ENCODE peak calls at places on chromosomes 11 and 22, in five cellular contexts. One of them, this sample, is unnamed.

GRCh38 chr11:116693206-116694016 is 79.4 kb downstream of the BUD13 start:
- DNase-seq in ovary: no peak
- DNase-seq in CD8-positive, alpha-beta T cell: no peak
- DNase-seq in brain microvascular endothelial cell: no peak
- DNase-seq in lower lobe of right lung: no peak
- DNase-seq in this sample: no peak

GRCh38 chr11:73411031-73411430 is 34.8 kb downstream of the RELT start:
- DNase-seq in lower lobe of right lung: no peak
- DNase-seq in CD8-positive, alpha-beta T cell: no peak
- DNase-seq in brain microvascular endothelial cell: no peak
- DNase-seq in ovary: no peak
- DNase-seq in this sample: no peak

GRCh38 chr11:34313099-34313517 is 44.7 kb downstream of the ABTB2 start:
- DNase-seq in ovary: no peak
- DNase-seq in brain microvascular endothelial cell: no peak
- DNase-seq in lower lobe of right lung: no peak
- DNase-seq in CD8-positive, alpha-beta T cell: no peak
- DNase-seq in this sample: no peak

GRCh38 chr22:37484115-37485005 is 1.8 kb downstream of the MFNG start:
- DNase-seq in CD8-positive, alpha-beta T cell: peak
- DNase-seq in ovary: no peak
- DNase-seq in lower lobe of right lung: peak
- DNase-seq in brain microvascular endothelial cell: no peak
- DNase-seq in this sample: no peak

GRCh38 chr22:42367980-42368378 is 64.2 kb downstream of the NFAM1 start:
- DNase-seq in brain microvascular endothelial cell: no peak
- DNase-seq in CD8-positive, alpha-beta T cell: no peak
- DNase-seq in ovary: peak
- DNase-seq in lower lobe of right lung: no peak
- DNase-seq in this sample: no peak

GRCh38 chr11:60786811-60787567 is 1.9 kb downstream of the MS4A10 start:
- DNase-seq in CD8-positive, alpha-beta T cell: no peak
- DNase-seq in brain microvascular endothelial cell: peak
- DNase-seq in lower lobe of right lung: peak
- DNase-seq in ovary: peak
- DNase-seq in this sample: no peak

GRCh38 chr22:21624120-21624879 is 5.5 kb downstream of the YDJC start:
- DNase-seq in CD8-positive, alpha-beta T cell: peak
- DNase-seq in brain microvascular endothelial cell: no peak
- DNase-seq in ovary: no peak
- DNase-seq in lower lobe of right lung: no peak
- DNase-seq in this sample: no peak

GRCh38 chr11:92376146-92376599 is 151.6 kb downstream of the FAT3 start:
- DNase-seq in brain microvascular endothelial cell: peak
- DNase-seq in CD8-positive, alpha-beta T cell: no peak
- DNase-seq in ovary: no peak
- DNase-seq in lower lobe of right lung: no peak
- DNase-seq in this sample: no peak

GRCh38 chr11:116787436-116787785 is 412 bp downstream of the ZPR1 start:
- DNase-seq in CD8-positive, alpha-beta T cell: no peak
- DNase-seq in ovary: no peak
- DNase-seq in brain microvascular endothelial cell: no peak
- DNase-seq in lower lobe of right lung: no peak
- DNase-seq in this sample: no peak

GRCh38 chr11:11967669-11968510 is 40.5 kb downstream of the DKK3 start:
- DNase-seq in CD8-positive, alpha-beta T cell: no peak
- DNase-seq in brain microvascular endothelial cell: no peak
- DNase-seq in ovary: no peak
- DNase-seq in lower lobe of right lung: no peak
- DNase-seq in this sample: no peak

GRCh38 chr22:41892721-41893120 is 22.2 kb downstream of the SHISA8 start:
- DNase-seq in CD8-positive, alpha-beta T cell: no peak
- DNase-seq in brain microvascular endothelial cell: no peak
- DNase-seq in ovary: no peak
- DNase-seq in lower lobe of right lung: no peak
- DNase-seq in this sample: no peak

GRCh38 chr11:61543606-61544306 is 35.2 kb downstream of the LRRC10B start:
- DNase-seq in CD8-positive, alpha-beta T cell: no peak
- DNase-seq in lower lobe of right lung: no peak
- DNase-seq in ovary: no peak
- DNase-seq in brain microvascular endothelial cell: peak
- DNase-seq in this sample: no peak

GRCh38 chr22:24894998-24895397 is 51.5 kb downstream of the LHFPL7 start:
- DNase-seq in ovary: peak
- DNase-seq in lower lobe of right lung: peak
- DNase-seq in brain microvascular endothelial cell: peak
- DNase-seq in CD8-positive, alpha-beta T cell: no peak
- DNase-seq in this sample: no peak

GRCh38 chr11:4430060-4430459 is 19.0 kb upstream of the OR52K2 start:
- DNase-seq in lower lobe of right lung: no peak
- DNase-seq in brain microvascular endothelial cell: no peak
- DNase-seq in CD8-positive, alpha-beta T cell: no peak
- DNase-seq in ovary: no peak
- DNase-seq in this sample: no peak

GRCh38 chr22:26554956-26555355 is 35.0 kb downstream of the TPST2 start:
- DNase-seq in CD8-positive, alpha-beta T cell: no peak
- DNase-seq in ovary: no peak
- DNase-seq in brain microvascular endothelial cell: no peak
- DNase-seq in lower lobe of right lung: no peak
- DNase-seq in this sample: no peak

GRCh38 chr11:35662649-35663407 is at the start of gene TRIM44:
- DNase-seq in ovary: peak
- DNase-seq in lower lobe of right lung: peak
- DNase-seq in CD8-positive, alpha-beta T cell: peak
- DNase-seq in brain microvascular endothelial cell: peak
- DNase-seq in this sample: peak

GRCh38 chr11:60880635-60881282 is 13.4 kb downstream of the ZP1 start:
- DNase-seq in brain microvascular endothelial cell: no peak
- DNase-seq in lower lobe of right lung: no peak
- DNase-seq in ovary: no peak
- DNase-seq in CD8-positive, alpha-beta T cell: no peak
- DNase-seq in this sample: no peak

GRCh38 chr11:1310315-1310687 is 869 bp upstream of the TOLLIP start:
- DNase-seq in lower lobe of right lung: no peak
- DNase-seq in ovary: no peak
- DNase-seq in CD8-positive, alpha-beta T cell: no peak
- DNase-seq in brain microvascular endothelial cell: no peak
- DNase-seq in this sample: no peak

GRCh38 chr11:122007611-122008071 is 108.4 kb downstream of the BLID start:
- DNase-seq in lower lobe of right lung: no peak
- DNase-seq in ovary: peak
- DNase-seq in CD8-positive, alpha-beta T cell: no peak
- DNase-seq in brain microvascular endothelial cell: no peak
- DNase-seq in this sample: no peak

GRCh38 chr11:97567801-97568200 is 1178.0 kb downstream of the JRKL start:
- DNase-seq in ovary: no peak
- DNase-seq in brain microvascular endothelial cell: no peak
- DNase-seq in CD8-positive, alpha-beta T cell: no peak
- DNase-seq in lower lobe of right lung: no peak
- DNase-seq in this sample: no peak

GRCh38 chr11:19241260-19242183 is 777 bp upstream of the E2F8 start:
- DNase-seq in brain microvascular endothelial cell: no peak
- DNase-seq in lower lobe of right lung: peak
- DNase-seq in ovary: no peak
- DNase-seq in CD8-positive, alpha-beta T cell: no peak
- DNase-seq in this sample: no peak

GRCh38 chr22:40345801-40346177 is 511 bp upstream of the ADSL start:
- DNase-seq in CD8-positive, alpha-beta T cell: peak
- DNase-seq in ovary: no peak
- DNase-seq in brain microvascular endothelial cell: no peak
- DNase-seq in lower lobe of right lung: peak
- DNase-seq in this sample: peak

GRCh38 chr22:22407061-22407460 is 101.5 kb downstream of the ZNF280B start:
- DNase-seq in ovary: no peak
- DNase-seq in CD8-positive, alpha-beta T cell: no peak
- DNase-seq in lower lobe of right lung: no peak
- DNase-seq in brain microvascular endothelial cell: no peak
- DNase-seq in this sample: no peak

GRCh38 chr11:12167098-12167999 is 57.0 kb downstream of the MICAL2 start:
- DNase-seq in brain microvascular endothelial cell: peak
- DNase-seq in CD8-positive, alpha-beta T cell: no peak
- DNase-seq in lower lobe of right lung: no peak
- DNase-seq in ovary: peak
- DNase-seq in this sample: no peak

GRCh38 chr11:70637186-70637800 is 239.0 kb downstream of the CTTN start:
- DNase-seq in CD8-positive, alpha-beta T cell: no peak
- DNase-seq in brain microvascular endothelial cell: no peak
- DNase-seq in lower lobe of right lung: no peak
- DNase-seq in ovary: no peak
- DNase-seq in this sample: no peak

GRCh38 chr11:14812776-14813175 is 79.3 kb downstream of the CYP2R1 start:
- DNase-seq in lower lobe of right lung: no peak
- DNase-seq in brain microvascular endothelial cell: no peak
- DNase-seq in CD8-positive, alpha-beta T cell: no peak
- DNase-seq in ovary: no peak
- DNase-seq in this sample: no peak

GRCh38 chr11:83092488-83093384 is 21.0 kb upstream of the RAB30 start:
- DNase-seq in ovary: no peak
- DNase-seq in brain microvascular endothelial cell: no peak
- DNase-seq in CD8-positive, alpha-beta T cell: no peak
- DNase-seq in lower lobe of right lung: no peak
- DNase-seq in this sample: no peak

GRCh38 chr11:46696212-46696558 is 4.2 kb downstream of the ARHGAP1 start:
- DNase-seq in ovary: peak
- DNase-seq in CD8-positive, alpha-beta T cell: no peak
- DNase-seq in brain microvascular endothelial cell: no peak
- DNase-seq in lower lobe of right lung: no peak
- DNase-seq in this sample: no peak

GRCh38 chr11:18171377-18172000 is 1.1 kb upstream of the MRGPRX4 start:
- DNase-seq in lower lobe of right lung: no peak
- DNase-seq in ovary: no peak
- DNase-seq in brain microvascular endothelial cell: peak
- DNase-seq in CD8-positive, alpha-beta T cell: no peak
- DNase-seq in this sample: no peak

GRCh38 chr11:104385884-104386283 is 221.9 kb upstream of the PDGFD start:
- DNase-seq in lower lobe of right lung: no peak
- DNase-seq in brain microvascular endothelial cell: no peak
- DNase-seq in ovary: no peak
- DNase-seq in CD8-positive, alpha-beta T cell: no peak
- DNase-seq in this sample: no peak

GRCh38 chr11:133082453-133082781 is 449.9 kb downstream of the OPCML start:
- DNase-seq in brain microvascular endothelial cell: no peak
- DNase-seq in lower lobe of right lung: peak
- DNase-seq in CD8-positive, alpha-beta T cell: no peak
- DNase-seq in ovary: peak
- DNase-seq in this sample: no peak

GRCh38 chr11:102794382-102794781 is 3.6 kb downstream of the MMP1 start:
- DNase-seq in lower lobe of right lung: no peak
- DNase-seq in CD8-positive, alpha-beta T cell: no peak
- DNase-seq in brain microvascular endothelial cell: peak
- DNase-seq in ovary: no peak
- DNase-seq in this sample: no peak

GRCh38 chr11:71240865-71241691 is 11.3 kb downstream of the SHANK2 start:
- DNase-seq in lower lobe of right lung: peak
- DNase-seq in ovary: no peak
- DNase-seq in CD8-positive, alpha-beta T cell: no peak
- DNase-seq in brain microvascular endothelial cell: peak
- DNase-seq in this sample: no peak

DNA sequence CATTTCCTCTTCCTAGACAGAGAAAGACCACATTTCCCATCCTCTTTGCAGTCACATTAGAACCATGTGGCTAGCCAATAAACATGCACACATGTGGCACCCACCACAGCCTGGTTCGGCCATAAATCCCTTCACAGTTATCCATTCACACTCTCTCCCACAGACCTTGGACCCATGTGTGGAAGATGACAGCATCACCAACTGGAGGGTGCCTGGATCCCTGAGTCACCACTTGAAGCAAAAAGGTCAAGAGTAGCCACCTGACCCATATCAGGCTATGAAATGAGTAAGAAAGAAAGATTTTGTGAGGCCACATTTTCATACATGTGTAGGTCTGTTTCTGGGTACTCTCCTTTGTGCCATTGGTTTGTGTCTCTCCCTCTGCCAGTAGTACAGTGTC is 9.0 kb upstream of the TMEM121B start:
- DNase-seq in lower lobe of right lung: no peak
- DNase-seq in brain microvascular endothelial cell: no peak
- DNase-seq in CD8-positive, alpha-beta T cell: no peak
- DNase-seq in ovary: no peak
- DNase-seq in this sample: no peak
- TF ChIP-seq CTCF in lower lobe of right lung: no peak
- TF ChIP-seq CTCF in brain microvascular endothelial cell: no peak
- TF ChIP-seq CTCF in CD8-positive, alpha-beta T cell: no peak
- TF ChIP-seq CTCF in ovary: no peak
- TF ChIP-seq CTCF in this sample: no peak

DNA sequence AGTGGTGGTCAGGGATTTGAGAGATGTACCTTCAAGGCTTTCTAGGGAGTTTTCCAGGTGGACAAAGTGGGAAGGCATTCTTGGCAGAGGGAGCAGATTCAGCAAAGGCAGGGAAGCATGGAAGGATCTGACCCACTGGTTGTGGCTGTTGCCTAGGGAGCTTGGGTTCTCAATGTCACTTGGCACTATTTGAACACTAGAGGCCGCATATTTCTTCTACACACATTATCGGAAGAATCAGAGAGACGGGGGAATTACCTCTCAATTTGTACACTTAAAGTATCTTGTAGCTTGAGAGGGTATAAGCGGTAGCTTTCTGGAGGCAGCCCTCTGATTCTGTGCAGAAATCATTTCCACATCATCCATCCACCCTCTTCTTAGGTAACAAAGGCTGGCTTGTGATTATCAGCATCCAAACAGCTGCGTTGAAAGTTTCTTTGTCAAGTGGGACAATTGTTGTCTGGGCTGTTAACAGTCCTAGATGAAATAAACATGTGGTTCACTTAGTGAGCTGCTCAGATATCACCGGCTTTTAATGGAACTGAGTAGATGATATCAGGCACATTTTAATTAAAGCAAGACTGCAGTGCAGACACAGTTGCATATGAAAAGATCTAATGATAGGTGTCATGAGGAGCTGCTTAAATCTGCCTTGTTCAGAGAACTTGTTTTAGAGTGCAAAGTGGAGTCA is 2.6 kb downstream of the NELL1 start:
- DNase-seq in lower lobe of right lung: no peak
- DNase-seq in CD8-positive, alpha-beta T cell: no peak
- DNase-seq in brain microvascular endothelial cell: no peak
- DNase-seq in ovary: no peak
- DNase-seq in this sample: no peak
- TF ChIP-seq CTCF in lower lobe of right lung: no peak
- TF ChIP-seq CTCF in CD8-positive, alpha-beta T cell: no peak
- TF ChIP-seq CTCF in brain microvascular endothelial cell: peak
- TF ChIP-seq CTCF in ovary: no peak
- TF ChIP-seq CTCF in this sample: no peak

GRCh38 chr11:123741159-123741951 is at the start of gene ZNF202:
- DNase-seq in ovary: peak
- DNase-seq in lower lobe of right lung: peak
- DNase-seq in brain microvascular endothelial cell: peak
- DNase-seq in CD8-positive, alpha-beta T cell: peak
- DNase-seq in this sample: peak
- TF ChIP-seq CTCF in ovary: no peak
- TF ChIP-seq CTCF in lower lobe of right lung: peak
- TF ChIP-seq CTCF in brain microvascular endothelial cell: peak
- TF ChIP-seq CTCF in CD8-positive, alpha-beta T cell: peak
- TF ChIP-seq CTCF in this sample: peak

GRCh38 chr11:106880121-106880520 is 138.2 kb downstream of the GUCY1A2 start:
- DNase-seq in lower lobe of right lung: no peak
- DNase-seq in CD8-positive, alpha-beta T cell: no peak
- DNase-seq in ovary: no peak
- DNase-seq in brain microvascular endothelial cell: no peak
- DNase-seq in this sample: no peak
- TF ChIP-seq CTCF in lower lobe of right lung: no peak
- TF ChIP-seq CTCF in CD8-positive, alpha-beta T cell: no peak
- TF ChIP-seq CTCF in ovary: no peak
- TF ChIP-seq CTCF in brain microvascular endothelial cell: no peak
- TF ChIP-seq CTCF in this sample: no peak